ENCODE peak calls at places on chromosomes 11 and 22, in seven cellular contexts. C is endodermal cell; I is CD4-positive, alpha-beta T cell; T is left colon; L is Calu3; G is NCI-H460; S is stimulated activated CD4-positive, alpha-beta T cell treated with anti-CD3 and anti-CD28 coated beads, Interleukin-15, amount 100 ng/mL, for 1 hour. E is an unnamed sample.

GRCh38 chr22:25563757-25564319 is 637 bp upstream of the GRK3 start:
- DNase-seq in C (no peak), I (peak), T (peak), L (no peak), G (no peak), S (no peak), E (no peak)

GRCh38 chr11:114362958-114363357 is 37.4 kb downstream of the C11orf71 start:
- DNase-seq in C (no peak), I (no peak), T (no peak), L (no peak), G (no peak), S (no peak), E (no peak)

GRCh38 chr22:25403752-25404471 is 160.6 kb upstream of the GRK3 start:
- DNase-seq in C (peak), I (no peak), T (peak), L (no peak), G (no peak), S (no peak), E (peak)

GRCh38 chr11:75185866-75186265 is 35.0 kb downstream of the SLCO2B1 start:
- DNase-seq in C (no peak), I (no peak), T (no peak), L (no peak), G (no peak), S (no peak), E (no peak)

GRCh38 chr11:2097356-2097997 is 41.7 kb downstream of the IGF2 start:
- DNase-seq in C (peak), I (no peak), T (peak), L (peak), G (no peak), S (no peak), E (peak)

GRCh38 chr22:32261306-32261705 is 6.2 kb upstream of the SLC5A4 start:
- DNase-seq in C (no peak), I (no peak), T (no peak), L (no peak), G (no peak), S (no peak), E (no peak)

GRCh38 chr11:100851129-100851528 is 164.0 kb downstream of the ARHGAP42 start:
- DNase-seq in C (no peak), I (no peak), T (no peak), L (no peak), G (no peak), S (no peak), E (no peak)

GRCh38 chr11:3104051-3104714 is 47.0 kb upstream of the CARS1 start:
- DNase-seq in C (peak), I (peak), T (no peak), L (no peak), G (no peak), S (no peak), E (no peak)

GRCh38 chr11:41878158-41878557 is 418.7 kb upstream of the LRRC4C start:
- DNase-seq in C (no peak), I (no peak), T (no peak), L (no peak), G (no peak), S (no peak), E (no peak)

GRCh38 chr11:92057849-92058442 is 166.7 kb upstream of the FAT3 start:
- DNase-seq in C (no peak), I (no peak), T (no peak), L (no peak), G (no peak), S (no peak), E (no peak)

GRCh38 chr11:72736452-72737069 is 15.6 kb downstream of the ARAP1 start:
- DNase-seq in C (no peak), I (peak), T (no peak), L (no peak), G (no peak), S (peak), E (no peak)

GRCh38 chr11:8870461-8871282 is 40.3 kb upstream of the AKIP1 start:
- DNase-seq in C (peak), I (no peak), T (peak), L (peak), G (peak), S (no peak), E (peak)

GRCh38 chr22:42691440-42691839 is 29.2 kb downstream of the A4GALT start:
- DNase-seq in C (no peak), I (no peak), T (no peak), L (no peak), G (no peak), S (no peak), E (no peak)

GRCh38 chr11:67311556-67312082 is 8.3 kb downstream of the SSH3 start:
- DNase-seq in C (peak), I (no peak), T (peak), L (no peak), G (no peak), S (no peak), E (no peak)

GRCh38 chr11:6319001-6319878 is 1.1 kb downstream of the CAVIN3 start:
- DNase-seq in C (peak), I (no peak), T (peak), L (peak), G (no peak), S (no peak), E (no peak)

GRCh38 chr22:38796262-38796957 is 2.5 kb upstream of the DNAL4 start:
- DNase-seq in C (no peak), I (no peak), T (no peak), L (no peak), G (no peak), S (no peak), E (no peak)

GRCh38 chr11:1887451-1888346 is 4.0 kb downstream of the PRR33 start:
- DNase-seq in C (no peak), I (no peak), T (no peak), L (no peak), G (no peak), S (no peak), E (no peak)

GRCh38 chr11:108131993-108132392 is 10.6 kb downstream of the ACAT1 start:
- DNase-seq in C (no peak), I (no peak), T (no peak), L (no peak), G (no peak), S (no peak), E (no peak)

GRCh38 chr11:34732831-34733230 is 111.9 kb downstream of the EHF start:
- DNase-seq in C (no peak), I (no peak), T (no peak), L (no peak), G (no peak), S (no peak), E (peak)

GRCh38 chr11:19967796-19968195 is 192.5 kb downstream of the DBX1 start:
- DNase-seq in C (no peak), I (no peak), T (no peak), L (no peak), G (no peak), S (no peak), E (no peak)

GRCh38 chr11:110098645-110099044 is 5.5 kb downstream of the ZC3H12C start:
- DNase-seq in C (no peak), I (no peak), T (no peak), L (no peak), G (no peak), S (no peak), E (no peak)

E was measured in HuH-7.5.